ENCODE peak calls at places on chromosome 7, in eight cellular contexts. B, T, L, N, F, I, J and C are unnamed samples. For H3K36me3, the result is how much of the 10 kb centered on the place peaks cover.

GRCh38 chr7:68364871-68365625 is 1233.2 kb upstream of the AUTS2 start:
- DNase-seq in N (no peak), I (no peak), B (no peak), L (no peak), T (no peak), F (no peak), J (no peak), C (no peak)

GRCh38 chr7:90669002-90669401 is 72.9 kb downstream of the CDK14 start:
- DNase-seq in F (no peak), J (no peak), I (no peak), B (no peak), L (no peak), N (no peak), T (no peak), C (no peak)

GRCh38 chr7:29642494-29643155 is 79.0 kb downstream of the PRR15 start:
- DNase-seq in B (no peak), L (no peak), N (no peak), F (no peak), T (no peak), J (no peak), I (no peak), C (no peak)

GRCh38 chr7:156139633-156140032 is 327.4 kb upstream of the SHH start:
- DNase-seq in F (no peak), L (no peak), I (no peak), N (no peak), T (no peak), B (no peak), J (no peak), C (no peak)

GRCh38 chr7:27950123-27950522 is 210.2 kb downstream of the TAX1BP1 start:
- DNase-seq in B (no peak), F (no peak), J (no peak), I (no peak), N (no peak), T (no peak), L (no peak), C (no peak)

GRCh38 chr7:141551773-141552162 is 558 bp downstream of the AGK start:
- DNase-seq in F (no peak), B (no peak), L (peak), T (no peak), J (no peak), I (peak), N (no peak), C (no peak)

GRCh38 chr7:142854505-142855400 is at the start of gene EPHB6:
- DNase-seq in F (peak), N (peak), B (peak), J (peak), T (peak), I (peak), L (peak), C (peak)

GRCh38 chr7:55366461-55367138 is 1.5 kb downstream of the LANCL2 start:
- DNase-seq in L (peak), B (no peak), N (no peak), F (peak), T (peak), I (peak), J (no peak), C (no peak)

GRCh38 chr7:139557857-139558581 is 34.5 kb downstream of the CLEC2L start:
- DNase-seq in J (no peak), B (no peak), L (no peak), F (no peak), T (no peak), I (peak), N (no peak), C (no peak)

GRCh38 chr7:92837214-92837749 is 909 bp upstream of the CDK6 start:
- DNase-seq in N (peak), F (no peak), J (no peak), B (peak), L (no peak), I (peak), T (no peak), C (no peak)

GRCh38 chr7:108290344-108291134 is 160.4 kb upstream of the LAMB4 start:
- DNase-seq in N (no peak), L (no peak), J (no peak), I (peak), F (no peak), B (no peak), T (no peak), C (no peak)

GRCh38 chr7:70416611-70417010 is 715.3 kb upstream of the GALNT17 start:
- DNase-seq in F (no peak), B (no peak), L (peak), T (no peak), N (no peak), J (no peak), I (no peak), C (no peak)

GRCh38 chr7:28979791-28980190 is 21.7 kb upstream of the TRIL start:
- DNase-seq in F (no peak), T (no peak), J (no peak), N (no peak), I (no peak), L (no peak), B (no peak), C (no peak)

GRCh38 chr7:114130860-114131259 is 212.1 kb upstream of the PPP1R3A start:
- DNase-seq in T (no peak), B (no peak), I (no peak), N (no peak), L (no peak), J (no peak), F (no peak), C (no peak)

DNA sequence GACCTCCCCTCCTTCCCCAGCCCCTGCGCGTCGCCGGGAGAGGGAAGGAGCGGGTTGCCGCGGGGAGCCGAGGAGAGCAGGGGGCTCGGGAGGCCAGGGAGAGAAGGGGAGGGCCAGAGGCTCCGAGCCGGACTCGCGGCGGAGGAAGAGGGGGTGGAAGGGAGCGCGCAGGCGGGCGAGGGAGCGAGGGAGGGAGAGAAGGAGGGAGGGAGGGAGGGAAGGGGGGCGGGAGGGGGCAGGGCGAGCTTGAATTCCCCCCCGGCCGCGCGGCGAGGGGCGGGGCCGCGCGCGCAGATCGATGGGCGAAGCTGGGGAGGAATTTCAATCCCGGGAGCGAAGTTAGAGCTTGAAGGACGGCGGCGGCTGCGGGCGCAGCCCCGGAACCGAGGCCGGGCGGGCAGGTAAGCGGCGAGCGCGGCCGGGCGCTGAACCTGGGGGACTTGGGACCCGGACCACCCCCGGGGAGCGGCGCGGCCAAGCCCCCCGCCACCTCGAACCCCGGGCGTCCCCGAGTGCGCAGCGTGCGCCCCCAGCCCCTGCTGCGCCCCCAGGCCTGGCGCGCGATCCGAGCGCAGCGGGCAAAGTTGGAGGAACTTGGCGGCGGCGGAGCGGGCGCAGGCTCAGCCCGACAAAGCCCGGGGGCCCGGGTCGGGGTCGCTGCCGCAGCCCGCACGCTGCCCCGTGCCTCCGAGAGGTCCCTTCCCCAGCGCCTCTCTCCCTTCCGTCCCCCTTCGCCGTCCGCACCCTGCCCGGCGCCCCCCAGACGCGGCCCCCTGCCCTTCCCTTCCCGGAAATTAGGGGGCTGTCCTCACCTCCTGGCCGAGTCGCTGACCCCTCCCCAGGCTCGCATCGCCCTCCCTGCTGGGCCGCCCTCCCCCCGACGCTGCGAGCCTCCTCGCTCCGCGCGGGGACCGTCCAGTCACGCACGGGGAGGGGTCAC is at the start of gene ELFN1:
- DNase-seq in J (peak), T (no peak), I (peak), L (no peak), N (peak), F (no peak), B (no peak), C (peak)
- TF ChIP-seq CTCF in J (no peak), T (no peak), I (no peak), L (no peak), N (no peak), F (no peak), B (no peak), C (no peak)

GRCh38 chr7:37212051-37212450 is 236.6 kb downstream of the ELMO1 start:
- DNase-seq in T (no peak), B (no peak), N (no peak), F (no peak), I (no peak), L (no peak), J (no peak), C (no peak)
- H3K36me3 ChIP-seq in T (under half), B (under half), N (under half), F (under half), I (under half), L (half or more), J (under half), C (under half)

DNA sequence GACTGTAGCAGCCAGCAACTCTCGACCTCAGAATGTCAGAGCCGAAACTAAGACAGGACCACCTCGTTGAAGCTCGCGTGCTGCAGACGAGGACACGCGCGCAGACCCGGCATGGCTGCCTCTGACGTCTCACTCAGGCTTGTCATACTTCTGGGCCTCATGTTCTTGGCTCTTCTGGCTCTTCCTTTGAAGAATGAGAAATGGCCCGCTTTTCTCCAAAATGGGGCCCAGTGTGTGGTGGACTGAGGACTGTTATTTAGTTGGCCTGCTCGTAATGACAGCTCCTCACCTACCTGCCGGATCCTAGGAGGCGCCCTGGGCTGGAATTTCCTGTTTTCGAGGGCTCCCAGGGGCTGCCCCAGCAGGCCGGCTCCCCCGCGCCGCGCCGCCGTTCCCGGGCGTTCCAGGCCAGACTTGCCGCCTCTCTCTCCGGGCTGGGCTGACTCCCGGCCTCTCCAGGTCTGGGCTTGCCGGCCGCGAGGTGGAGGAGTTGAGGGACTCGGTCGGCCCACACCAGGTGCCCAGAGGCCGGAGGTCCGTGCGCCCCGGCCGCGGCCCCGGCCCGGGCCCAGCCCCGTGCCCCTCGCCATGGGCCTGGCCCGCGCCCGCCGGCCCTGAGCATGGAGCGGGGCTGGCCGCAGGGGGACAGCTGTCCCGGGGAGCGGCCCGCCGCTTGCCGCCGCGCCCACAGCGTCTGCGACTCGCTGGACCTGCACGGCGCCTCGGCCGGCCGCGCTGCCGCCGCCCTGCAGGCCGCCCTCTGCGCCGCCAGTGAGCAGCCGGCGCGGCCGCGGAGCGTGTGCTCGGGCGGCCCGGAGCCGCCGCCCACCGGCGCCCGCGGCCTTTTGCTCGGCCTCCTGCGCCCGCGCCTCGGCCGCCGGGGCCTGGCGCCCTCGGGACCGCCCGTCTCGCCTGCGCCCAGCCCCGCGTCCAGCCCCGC is 28.1 kb downstream of the AGAP3 start:
- DNase-seq in I (peak), L (no peak), J (no peak), T (no peak), B (peak), F (no peak), N (no peak), C (no peak)
- TF ChIP-seq CTCF in I (no peak), L (no peak), J (no peak), T (no peak), B (peak), F (no peak), N (no peak), C (peak)

DNA sequence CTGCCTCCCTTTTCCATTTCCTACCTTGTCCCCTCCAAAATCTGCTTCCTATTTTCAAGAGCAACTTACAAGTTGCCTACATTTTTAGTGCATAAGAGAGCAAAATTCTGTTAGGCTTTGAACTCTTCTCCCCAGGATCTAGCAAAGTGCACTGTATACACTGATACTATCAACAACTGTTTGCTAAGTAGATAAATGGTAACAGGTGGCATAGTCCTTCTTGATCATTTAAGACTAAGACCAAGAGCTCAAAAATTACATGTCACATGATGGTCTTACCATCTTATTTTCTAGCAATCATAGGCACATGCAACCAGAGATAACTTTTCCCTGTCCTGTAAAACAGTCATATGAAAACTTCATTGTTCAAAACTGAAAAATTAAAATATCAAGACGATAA is 16.2 kb downstream of the FAM3C start:
- DNase-seq in F (no peak), B (no peak), I (no peak), T (no peak), J (no peak), N (no peak), L (no peak), C (no peak)
- H3K36me3 ChIP-seq in F (under half), B (under half), I (under half), T (under half), J (under half), N (under half), L (half or more), C (under half)